ENCODE peak calls at places on chromosome 1, in nine cellular contexts. M is fibroblast of lung, H is stomach, N is cardiac muscle cell, C is neural crest cell, K is RWPE1, D is heart right ventricle, Q is adrenal gland, S is Panc1. E is an unnamed sample.
A peak's percentile ranks its signal among the peaks of the same experiment; 100 is the strongest.

GRCh38 chr1:222833484-222833883 is 18.6 kb downstream of the DISP1 start:
- DNase-seq in H (no peak), Q (no peak), N (no peak), K (no peak), C (no peak), M (no peak), S (no peak), D (no peak), E (no peak)

GRCh38 chr1:158943059-158943458 is 11.7 kb downstream of the PYHIN1 start:
- DNase-seq in M (no peak), N (no peak), H (no peak), S (no peak), Q (no peak), D (no peak), C (no peak), K (peak; percentile 24), E (peak; percentile 71)

GRCh38 chr1:66223681-66224080 is 310.3 kb upstream of the SGIP1 start:
- DNase-seq in C (no peak), Q (no peak), D (no peak), N (no peak), K (no peak), H (no peak), S (no peak), M (no peak), E (no peak)

GRCh38 chr1:93814795-93815737 is 63.9 kb downstream of the DNTTIP2 start:
- DNase-seq in D (no peak), H (no peak), N (peak; percentile 41), C (no peak), Q (no peak), K (no peak), S (no peak), M (no peak), E (no peak)

GRCh38 chr1:157505481-157506272 is 46.6 kb downstream of the FCRL5 start:
- DNase-seq in C (peak; percentile 40), Q (peak; percentile 46), D (peak; percentile 19), K (peak; percentile 13), H (peak; percentile 59), M (peak; percentile 47), S (peak; percentile 33), N (peak; percentile 70), E (peak; percentile 57)

GRCh38 chr1:14672030-14672429 is 73.5 kb downstream of the KAZN start:
- DNase-seq in M (no peak), C (no peak), K (no peak), S (no peak), N (no peak), D (no peak), Q (no peak), H (no peak), E (no peak)

GRCh38 chr1:81174811-81175476 is 625.8 kb upstream of the ADGRL2 start:
- DNase-seq in Q (peak; percentile 49), M (no peak), K (peak; percentile 83), C (no peak), S (no peak), D (no peak), N (no peak), H (no peak), E (peak; percentile 99)

GRCh38 chr1:201137579-201138310 is 10.8 kb upstream of the ASCL5 start:
- DNase-seq in K (peak; percentile 59), M (peak; percentile 95), D (peak; percentile 38), H (peak; percentile 75), N (peak; percentile 89), S (no peak), C (no peak), Q (peak; percentile 83), E (peak; percentile 32)

GRCh38 chr1:107365874-107366273 is 225.0 kb downstream of the NTNG1 start:
- DNase-seq in H (no peak), C (no peak), S (no peak), M (no peak), D (no peak), K (no peak), N (no peak), Q (no peak), E (peak; percentile 13)

GRCh38 chr1:94926365-94926914 is 470 bp downstream of the CNN3 start:
- DNase-seq in S (no peak), Q (no peak), M (peak; percentile 61), N (peak; percentile 68), C (peak; percentile 62), K (no peak), D (peak; percentile 61), H (peak; percentile 50), E (no peak)

GRCh38 chr1:55070765-55071164 is 31.4 kb downstream of the PCSK9 start:
- DNase-seq in K (no peak), C (no peak), H (no peak), Q (no peak), M (no peak), D (no peak), N (no peak), S (no peak), E (no peak)

GRCh38 chr1:40859017-40859416 is 3.1 kb downstream of the CITED4 start:
- DNase-seq in S (no peak), Q (no peak), C (no peak), K (no peak), N (no peak), H (no peak), M (no peak), D (no peak), E (no peak)

GRCh38 chr1:111469539-111469938 is 4.2 kb upstream of the C1orf162 start:
- DNase-seq in N (no peak), K (no peak), D (no peak), Q (no peak), H (no peak), S (no peak), C (no peak), M (no peak), E (no peak)

GRCh38 chr1:161440312-161440894 is 64.9 kb upstream of the FCGR2A start:
- DNase-seq in D (peak; percentile 42), H (peak; percentile 48), K (peak; percentile 69), M (peak; percentile 51), Q (peak; percentile 21), S (no peak), N (peak; percentile 45), C (peak; percentile 62), E (peak; percentile 19)

GRCh38 chr1:197526736-197527371 is 248.4 kb downstream of the DENND1B start:
- DNase-seq in M (peak; percentile 63), N (peak; percentile 57), Q (no peak), D (no peak), C (no peak), K (peak; percentile 31), H (no peak), S (no peak), E (peak; percentile 32)

DNA sequence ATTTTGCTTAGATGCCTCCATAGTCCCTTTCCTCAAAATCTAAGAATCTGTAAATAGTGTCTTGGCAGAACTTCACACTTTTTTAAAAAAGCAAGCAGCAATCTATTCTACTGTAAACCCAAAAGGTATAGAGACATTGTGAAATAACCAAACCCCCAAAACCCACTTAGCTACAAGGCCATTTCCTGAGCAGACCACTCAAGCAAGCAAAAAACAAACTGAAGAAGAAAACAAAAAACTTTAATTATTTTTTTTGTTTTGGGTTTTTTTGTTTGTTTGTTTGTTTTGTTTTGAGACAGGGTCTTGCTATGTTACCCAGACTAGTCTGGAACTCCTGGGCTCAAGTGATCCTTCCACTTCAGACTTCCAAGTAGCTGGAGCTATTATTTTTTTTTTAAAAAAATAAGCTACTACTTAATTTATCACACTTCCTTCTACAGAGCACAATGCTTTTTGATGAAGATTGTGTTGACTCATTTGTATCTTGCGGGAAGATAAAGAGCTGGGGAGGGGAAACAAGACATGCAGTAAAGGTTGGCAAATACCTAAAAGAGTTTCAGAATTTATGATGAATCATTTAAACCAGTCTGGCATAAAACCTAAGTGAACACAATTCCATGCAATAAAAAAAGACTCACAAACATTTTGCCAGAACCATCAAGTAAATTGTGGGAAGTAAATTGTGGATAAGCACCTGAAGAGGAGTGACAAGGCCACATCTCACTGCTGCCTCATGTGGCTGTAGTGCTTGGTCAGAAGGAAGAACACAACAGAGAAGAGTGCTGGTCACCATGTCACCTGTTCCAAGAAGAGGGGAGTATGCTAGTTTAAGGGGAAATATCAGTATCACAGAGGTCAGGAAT is 2.7 kb upstream of the PTPN22 start:
- DNase-seq in D (no peak), N (peak; percentile 64), M (no peak), C (no peak), K (peak; percentile 8), Q (no peak), S (no peak), H (no peak), E (peak; percentile 88)
- TF ChIP-seq CTCF in D (no peak), N (peak; percentile 30), M (no peak), C (no peak), K (no peak), Q (no peak), S (peak; percentile 33), H (no peak), E (peak; percentile 25)

DNA sequence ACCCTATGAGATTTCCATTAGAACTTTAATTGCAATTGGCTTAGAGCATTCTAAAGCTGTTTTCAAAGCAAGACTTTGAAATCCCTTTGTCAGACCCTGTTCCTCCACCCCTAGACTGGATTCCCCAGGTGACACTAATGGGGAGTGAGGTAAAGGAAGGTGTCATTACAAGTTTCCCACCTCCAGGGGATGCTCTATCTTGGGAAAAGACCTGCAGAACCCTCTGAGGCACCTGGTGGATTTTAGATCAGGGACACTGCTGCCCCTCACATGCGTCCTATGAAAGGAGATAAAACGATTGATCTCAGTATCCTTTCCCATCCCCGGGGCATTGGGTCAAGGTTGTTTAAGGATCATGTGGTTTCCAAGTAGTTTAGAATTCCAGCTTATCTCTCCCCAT is 80.3 kb upstream of the RGS4 start:
- DNase-seq in M (no peak), C (no peak), K (no peak), H (no peak), Q (no peak), N (no peak), S (no peak), D (no peak), E (no peak)
- TF ChIP-seq CTCF in M (no peak), C (no peak), K (no peak), H (no peak), Q (no peak), N (no peak), S (peak; percentile 15), D (no peak), E (peak; percentile 9)

GRCh38 chr1:147892216-147892615 is 10.4 kb upstream of the GJA8 start:
- DNase-seq in C (no peak), D (no peak), S (no peak), Q (no peak), H (no peak), K (no peak), N (peak; percentile 11), M (no peak), E (peak; percentile 29)
- TF ChIP-seq CTCF in C (no peak), D (no peak), S (no peak), Q (no peak), H (no peak), K (no peak), N (no peak), M (no peak), E (peak; percentile 54)

DNA sequence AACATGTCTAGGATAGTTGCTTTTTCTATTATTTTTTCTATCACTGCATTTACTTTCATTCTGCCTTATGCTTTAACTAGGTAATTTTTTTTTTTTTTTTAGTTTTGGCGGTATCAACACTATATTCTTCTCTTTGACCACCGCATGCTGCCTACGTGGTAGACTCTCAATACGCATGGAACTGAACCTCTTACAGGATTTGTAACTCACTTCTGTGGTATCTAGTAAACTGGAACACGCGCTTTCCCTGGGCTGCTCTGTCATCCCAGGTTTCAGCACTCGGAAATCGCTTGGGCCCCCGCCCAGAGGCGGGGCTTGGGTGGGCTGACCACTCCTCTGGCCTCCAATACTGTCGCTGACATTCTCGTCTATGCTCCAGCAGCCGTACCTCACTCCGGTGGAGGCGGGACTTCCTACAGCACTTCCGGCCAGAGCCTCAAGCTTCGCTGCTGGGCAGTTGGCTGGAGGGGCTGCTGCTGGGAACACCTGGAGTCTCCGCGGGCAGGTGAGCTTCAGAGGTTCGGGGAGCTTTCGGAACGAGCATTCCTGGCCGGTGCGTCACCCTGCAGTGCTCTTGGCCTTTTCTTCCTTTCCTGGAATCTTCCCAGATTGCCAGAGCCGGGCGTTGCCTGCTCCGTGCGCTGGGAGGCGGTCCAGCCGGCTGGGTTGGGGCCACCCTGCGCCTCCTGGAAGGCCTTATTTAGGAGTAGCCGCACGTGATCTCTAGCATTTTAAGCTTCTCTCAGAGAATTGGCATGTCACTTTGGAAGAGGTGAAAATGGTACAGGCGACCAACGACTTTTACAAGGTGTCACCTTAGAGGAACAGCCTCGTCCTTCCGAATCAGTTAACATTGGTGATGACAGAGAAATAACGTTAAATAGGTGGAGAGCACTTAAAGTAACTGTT is at the start of gene TBCE:
- DNase-seq in K (peak; percentile 95), Q (peak; percentile 97), N (peak; percentile 98), S (peak; percentile 97), C (peak; percentile 85), H (peak; percentile 98), M (peak; percentile 97), D (peak; percentile 96), E (peak; percentile 98)
- TF ChIP-seq CTCF in K (no peak), Q (peak; percentile 24), N (peak; percentile 21), S (no peak), C (peak; percentile 39), H (no peak), M (no peak), D (no peak), E (no peak)

E was measured in bronchial epithelial cell.